ENCODE peak calls at places on chromosomes 2 and 18, in nine cellular contexts. One of them, this sample, is unnamed.

GRCh38 chr2:232872826-232873225 is 2.8 kb downstream of the SNORC start:
- DNase-seq in breast epithelium: peak
- DNase-seq in right lobe of liver: no peak
- DNase-seq in stomach: no peak
- DNase-seq in IMR-90: no peak
- DNase-seq in upper lobe of right lung: peak
- DNase-seq in AG04450: no peak
- DNase-seq in NB4: no peak
- DNase-seq in Panc1: no peak
- DNase-seq in this sample: no peak

GRCh38 chr2:207725815-207726578 is 14.6 kb downstream of the CCNYL1 start:
- DNase-seq in breast epithelium: no peak
- DNase-seq in right lobe of liver: no peak
- DNase-seq in stomach: peak
- DNase-seq in IMR-90: no peak
- DNase-seq in upper lobe of right lung: no peak
- DNase-seq in AG04450: no peak
- DNase-seq in NB4: no peak
- DNase-seq in Panc1: no peak
- DNase-seq in this sample: no peak

GRCh38 chr18:46293699-46294300 is 189.6 kb downstream of the HAUS1 start:
- DNase-seq in breast epithelium: no peak
- DNase-seq in right lobe of liver: no peak
- DNase-seq in stomach: no peak
- DNase-seq in IMR-90: peak
- DNase-seq in upper lobe of right lung: peak
- DNase-seq in AG04450: no peak
- DNase-seq in NB4: no peak
- DNase-seq in Panc1: no peak
- DNase-seq in this sample: no peak

GRCh38 chr2:20052872-20053281 is 1.4 kb upstream of the LAPTM4A start:
- DNase-seq in breast epithelium: peak
- DNase-seq in right lobe of liver: no peak
- DNase-seq in stomach: peak
- DNase-seq in IMR-90: peak
- DNase-seq in upper lobe of right lung: peak
- DNase-seq in AG04450: peak
- DNase-seq in NB4: no peak
- DNase-seq in Panc1: no peak
- DNase-seq in this sample: peak

GRCh38 chr2:185291035-185291647 is 447.5 kb upstream of the FSIP2 start:
- DNase-seq in breast epithelium: no peak
- DNase-seq in right lobe of liver: peak
- DNase-seq in stomach: peak
- DNase-seq in IMR-90: peak
- DNase-seq in upper lobe of right lung: peak
- DNase-seq in AG04450: no peak
- DNase-seq in NB4: peak
- DNase-seq in Panc1: peak
- DNase-seq in this sample: no peak

GRCh38 chr18:45197526-45197970 is 417.7 kb upstream of the SLC14A2 start:
- DNase-seq in breast epithelium: no peak
- DNase-seq in right lobe of liver: no peak
- DNase-seq in stomach: no peak
- DNase-seq in IMR-90: peak
- DNase-seq in upper lobe of right lung: no peak
- DNase-seq in AG04450: peak
- DNase-seq in NB4: peak
- DNase-seq in Panc1: no peak
- DNase-seq in this sample: no peak

GRCh38 chr2:21198637-21199036 is 74.9 kb downstream of the TDRD15 start:
- DNase-seq in breast epithelium: no peak
- DNase-seq in right lobe of liver: no peak
- DNase-seq in stomach: no peak
- DNase-seq in IMR-90: no peak
- DNase-seq in upper lobe of right lung: no peak
- DNase-seq in AG04450: no peak
- DNase-seq in NB4: no peak
- DNase-seq in Panc1: no peak
- DNase-seq in this sample: no peak

GRCh38 chr2:29844713-29845320 is 76.6 kb downstream of the ALK start:
- DNase-seq in breast epithelium: no peak
- DNase-seq in right lobe of liver: no peak
- DNase-seq in stomach: no peak
- DNase-seq in IMR-90: no peak
- DNase-seq in upper lobe of right lung: no peak
- DNase-seq in AG04450: no peak
- DNase-seq in NB4: no peak
- DNase-seq in Panc1: no peak
- DNase-seq in this sample: no peak

GRCh38 chr2:26355038-26355995 is 8.7 kb upstream of the ADGRF3 start:
- DNase-seq in breast epithelium: no peak
- DNase-seq in right lobe of liver: no peak
- DNase-seq in stomach: no peak
- DNase-seq in IMR-90: peak
- DNase-seq in upper lobe of right lung: no peak
- DNase-seq in AG04450: peak
- DNase-seq in NB4: peak
- DNase-seq in Panc1: no peak
- DNase-seq in this sample: no peak

GRCh38 chr18:37584952-37585695 is 19.5 kb upstream of the CELF4 start:
- DNase-seq in breast epithelium: no peak
- DNase-seq in right lobe of liver: no peak
- DNase-seq in stomach: no peak
- DNase-seq in IMR-90: no peak
- DNase-seq in upper lobe of right lung: no peak
- DNase-seq in AG04450: no peak
- DNase-seq in NB4: no peak
- DNase-seq in Panc1: no peak
- DNase-seq in this sample: no peak

GRCh38 chr2:8394569-8395359 is 287.1 kb upstream of the ID2 start:
- DNase-seq in breast epithelium: no peak
- DNase-seq in right lobe of liver: no peak
- DNase-seq in stomach: no peak
- DNase-seq in IMR-90: no peak
- DNase-seq in upper lobe of right lung: no peak
- DNase-seq in AG04450: no peak
- DNase-seq in NB4: no peak
- DNase-seq in Panc1: no peak
- DNase-seq in this sample: no peak

GRCh38 chr2:8393506-8393905 is 288.4 kb upstream of the ID2 start:
- DNase-seq in breast epithelium: no peak
- DNase-seq in right lobe of liver: no peak
- DNase-seq in stomach: no peak
- DNase-seq in IMR-90: no peak
- DNase-seq in upper lobe of right lung: no peak
- DNase-seq in AG04450: no peak
- DNase-seq in NB4: no peak
- DNase-seq in Panc1: no peak
- DNase-seq in this sample: no peak

GRCh38 chr2:8395718-8396117 is 286.1 kb upstream of the ID2 start:
- DNase-seq in breast epithelium: no peak
- DNase-seq in right lobe of liver: no peak
- DNase-seq in stomach: no peak
- DNase-seq in IMR-90: no peak
- DNase-seq in upper lobe of right lung: no peak
- DNase-seq in AG04450: no peak
- DNase-seq in NB4: no peak
- DNase-seq in Panc1: no peak
- DNase-seq in this sample: no peak

GRCh38 chr2:8392098-8392844 is 289.6 kb upstream of the ID2 start:
- DNase-seq in breast epithelium: no peak
- DNase-seq in right lobe of liver: peak
- DNase-seq in stomach: no peak
- DNase-seq in IMR-90: no peak
- DNase-seq in upper lobe of right lung: no peak
- DNase-seq in AG04450: no peak
- DNase-seq in NB4: no peak
- DNase-seq in Panc1: no peak
- DNase-seq in this sample: no peak

DNA sequence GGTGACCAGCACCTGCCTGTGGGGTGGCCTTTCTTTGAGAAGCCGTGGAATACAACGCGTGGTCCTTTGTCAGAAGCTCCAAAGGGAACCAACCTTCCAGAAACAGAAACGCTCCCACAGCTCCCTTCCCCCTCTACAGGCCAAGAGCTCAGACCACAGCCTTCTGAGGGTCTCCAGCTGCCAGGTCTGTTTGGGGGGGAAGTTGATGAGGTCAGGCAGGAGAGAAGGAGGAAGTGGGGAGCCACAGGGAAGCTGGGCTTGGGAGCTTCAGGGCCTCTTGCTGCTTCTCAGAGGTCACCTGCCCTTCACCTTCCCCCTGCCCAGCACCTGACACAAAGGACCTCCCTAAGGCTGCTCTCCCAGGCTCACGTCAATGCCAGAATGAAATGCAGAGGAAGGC is 287.7 kb upstream of the ID2 start:
- DNase-seq in breast epithelium: no peak
- DNase-seq in right lobe of liver: no peak
- DNase-seq in stomach: no peak
- DNase-seq in IMR-90: no peak
- DNase-seq in upper lobe of right lung: no peak
- DNase-seq in AG04450: no peak
- DNase-seq in NB4: peak
- DNase-seq in Panc1: no peak
- DNase-seq in this sample: no peak
- H3K4me3 ChIP-seq in breast epithelium: no peak
- H3K4me3 ChIP-seq in right lobe of liver: no peak
- H3K4me3 ChIP-seq in stomach: no peak
- H3K4me3 ChIP-seq in IMR-90: no peak
- H3K4me3 ChIP-seq in upper lobe of right lung: no peak
- H3K4me3 ChIP-seq in AG04450: no peak
- H3K4me3 ChIP-seq in NB4: no peak
- H3K4me3 ChIP-seq in Panc1: no peak
- H3K4me3 ChIP-seq in this sample: no peak

DNA sequence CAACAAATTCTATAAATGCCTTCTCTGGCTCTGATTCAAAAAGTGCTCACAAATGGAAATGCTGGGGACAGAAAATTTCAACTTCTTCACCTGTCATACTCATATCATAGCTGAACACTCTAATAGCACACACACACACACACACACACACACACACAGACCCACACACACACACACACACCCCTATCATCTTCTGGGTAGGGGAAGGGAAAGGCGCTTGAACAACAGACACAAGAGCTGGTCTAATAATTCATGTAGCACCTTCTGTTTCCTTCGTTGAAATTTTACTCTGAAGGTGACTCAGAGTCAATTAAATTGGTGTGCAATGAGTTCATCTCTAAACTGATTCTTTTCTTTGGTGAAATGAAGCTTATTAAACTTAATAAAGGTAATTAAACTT is 32.9 kb downstream of the CD28 start:
- DNase-seq in breast epithelium: no peak
- DNase-seq in right lobe of liver: no peak
- DNase-seq in stomach: no peak
- DNase-seq in IMR-90: no peak
- DNase-seq in upper lobe of right lung: no peak
- DNase-seq in AG04450: no peak
- DNase-seq in NB4: no peak
- DNase-seq in Panc1: no peak
- DNase-seq in this sample: no peak
- H3K4me3 ChIP-seq in breast epithelium: no peak
- H3K4me3 ChIP-seq in right lobe of liver: no peak
- H3K4me3 ChIP-seq in stomach: no peak
- H3K4me3 ChIP-seq in IMR-90: no peak
- H3K4me3 ChIP-seq in upper lobe of right lung: no peak
- H3K4me3 ChIP-seq in AG04450: no peak
- H3K4me3 ChIP-seq in NB4: no peak
- H3K4me3 ChIP-seq in Panc1: no peak
- H3K4me3 ChIP-seq in this sample: no peak

GRCh38 chr2:101081508-101081907 is 69.7 kb downstream of the TBC1D8 start:
- DNase-seq in breast epithelium: no peak
- DNase-seq in right lobe of liver: no peak
- DNase-seq in stomach: no peak
- DNase-seq in IMR-90: no peak
- DNase-seq in upper lobe of right lung: no peak
- DNase-seq in AG04450: no peak
- DNase-seq in NB4: peak
- DNase-seq in Panc1: no peak
- DNase-seq in this sample: no peak

GRCh38 chr2:101080214-101081068 is 70.7 kb downstream of the TBC1D8 start:
- DNase-seq in breast epithelium: peak
- DNase-seq in right lobe of liver: no peak
- DNase-seq in stomach: no peak
- DNase-seq in IMR-90: no peak
- DNase-seq in upper lobe of right lung: no peak
- DNase-seq in AG04450: no peak
- DNase-seq in NB4: no peak
- DNase-seq in Panc1: no peak
- DNase-seq in this sample: no peak

DNA sequence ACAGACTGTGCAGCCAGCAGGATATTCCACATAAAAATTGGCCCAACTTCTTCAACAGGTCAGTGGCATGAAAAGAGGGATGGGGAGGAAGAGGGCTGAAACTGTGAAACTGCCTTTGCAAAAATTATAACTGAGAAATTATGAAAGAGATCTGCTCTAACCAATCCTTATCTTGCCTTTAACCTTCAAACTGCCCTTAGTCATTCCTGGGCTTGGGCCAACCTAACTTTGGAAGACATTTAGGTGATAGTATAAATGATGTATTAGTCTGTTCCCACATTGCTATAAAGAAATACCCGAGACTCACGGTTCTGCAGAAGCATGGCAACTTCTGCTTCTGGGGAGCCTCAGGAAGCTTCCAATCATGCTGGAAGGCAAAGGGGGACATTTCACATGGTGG is 74.5 kb downstream of the RPL31 start:
- DNase-seq in breast epithelium: no peak
- DNase-seq in right lobe of liver: no peak
- DNase-seq in stomach: no peak
- DNase-seq in IMR-90: no peak
- DNase-seq in upper lobe of right lung: no peak
- DNase-seq in AG04450: no peak
- DNase-seq in NB4: no peak
- DNase-seq in Panc1: no peak
- DNase-seq in this sample: peak
- H3K4me3 ChIP-seq in breast epithelium: no peak
- H3K4me3 ChIP-seq in right lobe of liver: no peak
- H3K4me3 ChIP-seq in stomach: no peak
- H3K4me3 ChIP-seq in IMR-90: no peak
- H3K4me3 ChIP-seq in upper lobe of right lung: no peak
- H3K4me3 ChIP-seq in AG04450: no peak
- H3K4me3 ChIP-seq in NB4: no peak
- H3K4me3 ChIP-seq in Panc1: no peak
- H3K4me3 ChIP-seq in this sample: no peak

DNA sequence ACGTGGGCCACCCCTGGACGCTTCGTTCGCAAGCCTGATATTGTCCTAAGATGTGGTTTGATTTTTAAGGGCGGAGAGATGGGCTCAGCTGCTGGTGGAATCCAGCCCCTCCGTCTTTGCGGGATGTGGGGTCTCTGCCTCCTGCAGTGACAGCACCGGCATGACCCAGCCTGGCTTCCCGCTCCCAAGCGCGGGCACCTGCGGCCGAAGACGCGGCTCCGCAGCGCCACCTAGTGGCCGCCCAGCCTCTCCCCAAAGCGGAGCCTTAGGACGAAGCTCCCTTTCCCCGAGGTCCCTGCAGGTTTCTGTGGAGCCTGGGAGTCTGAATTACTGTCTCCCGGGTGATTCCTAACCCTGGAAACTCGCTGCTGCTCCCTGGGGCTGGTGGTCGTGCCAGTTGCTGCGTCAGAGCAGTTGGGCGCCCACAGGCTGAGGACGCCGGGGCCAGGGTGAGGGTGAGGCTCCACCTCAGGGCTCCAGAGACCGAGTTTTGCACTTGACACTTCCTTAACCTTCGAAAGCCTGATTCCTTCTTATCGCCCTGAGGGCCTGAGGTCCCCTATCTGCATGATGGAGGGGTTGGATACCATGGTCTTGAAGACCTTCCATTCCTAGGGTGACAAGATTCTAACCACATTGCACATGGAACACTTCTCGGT is 137.5 kb downstream of the TPO start:
- DNase-seq in breast epithelium: no peak
- DNase-seq in right lobe of liver: peak
- DNase-seq in stomach: peak
- DNase-seq in IMR-90: peak
- DNase-seq in upper lobe of right lung: peak
- DNase-seq in AG04450: no peak
- DNase-seq in NB4: peak
- DNase-seq in Panc1: no peak
- DNase-seq in this sample: peak
- H3K4me3 ChIP-seq in breast epithelium: no peak
- H3K4me3 ChIP-seq in right lobe of liver: no peak
- H3K4me3 ChIP-seq in stomach: no peak
- H3K4me3 ChIP-seq in IMR-90: no peak
- H3K4me3 ChIP-seq in upper lobe of right lung: no peak
- H3K4me3 ChIP-seq in AG04450: no peak
- H3K4me3 ChIP-seq in NB4: no peak
- H3K4me3 ChIP-seq in Panc1: no peak
- H3K4me3 ChIP-seq in this sample: no peak